ENCODE peak calls at places on chromosomes 3 and 15, in seven cellular contexts. X is stomach, A is IMR-90, B is tibial artery, C is cardiac muscle cell, O is esophagus squamous epithelium, Q is tibial nerve. L is an unnamed sample. For H3K4me1, the result is how much of the 10 kb centered on the place peaks cover.

GRCh38 chr3:29694783-29695182 is 413.9 kb downstream of the RBMS3 start:
- DNase-seq in X (no peak), A (peak), B (no peak), C (peak), O (no peak), Q (no peak), L (no peak)

GRCh38 chr3:161316006-161316689 is 55.2 kb downstream of the SPTSSB start:
- DNase-seq in X (peak), A (no peak), B (no peak), C (no peak), O (no peak), Q (no peak), L (no peak)

GRCh38 chr3:125203731-125204130 is 8.8 kb downstream of the SLC12A8 start:
- DNase-seq in X (no peak), A (no peak), B (no peak), C (no peak), O (no peak), Q (no peak), L (no peak)

GRCh38 chr3:111733856-111734255 is 125.2 kb upstream of the PHLDB2 start:
- DNase-seq in X (no peak), A (no peak), B (no peak), C (no peak), O (no peak), Q (no peak), L (no peak)

GRCh38 chr3:36650271-36650671 is 114.1 kb downstream of the DCLK3 start:
- DNase-seq in X (no peak), A (peak), B (no peak), C (no peak), O (no peak), Q (no peak), L (no peak)

GRCh38 chr3:61438253-61439115 is 122.9 kb upstream of the PTPRG start:
- DNase-seq in X (no peak), A (no peak), B (no peak), C (no peak), O (no peak), Q (no peak), L (no peak)

GRCh38 chr15:51735611-51736010 is 1.8 kb downstream of the LYSMD2 start:
- DNase-seq in X (no peak), A (no peak), B (no peak), C (no peak), O (no peak), Q (no peak), L (no peak)

GRCh38 chr15:25374143-25374542 is 64.7 kb downstream of the UBE3A start:
- DNase-seq in X (no peak), A (no peak), B (no peak), C (no peak), O (no peak), Q (no peak), L (no peak)

GRCh38 chr3:28348286-28348636 is 260 bp upstream of the ZCWPW2 start:
- DNase-seq in X (no peak), A (peak), B (peak), C (no peak), O (peak), Q (no peak), L (no peak)

GRCh38 chr3:180802837-180803236 is 109.6 kb upstream of the FXR1 start:
- DNase-seq in X (no peak), A (peak), B (no peak), C (peak), O (no peak), Q (no peak), L (no peak)

GRCh38 chr3:194876403-194877165 is 190.9 kb downstream of the FAM43A start:
- DNase-seq in X (no peak), A (no peak), B (no peak), C (no peak), O (no peak), Q (no peak), L (no peak)

GRCh38 chr3:117303446-117303845 is 593.9 kb downstream of the TUSC7 start:
- DNase-seq in X (no peak), A (peak), B (no peak), C (no peak), O (no peak), Q (no peak), L (no peak)

GRCh38 chr3:111073186-111073585 is 1.6 kb downstream of the NECTIN3 start:
- DNase-seq in X (no peak), A (peak), B (no peak), C (peak), O (no peak), Q (no peak), L (no peak)

GRCh38 chr15:86756688-86757087 is 677.0 kb downstream of the AGBL1 start:
- DNase-seq in X (no peak), A (no peak), B (no peak), C (no peak), O (no peak), Q (no peak), L (no peak)

GRCh38 chr3:113193298-113193697 is 18.1 kb upstream of the BOC start:
- DNase-seq in X (no peak), A (no peak), B (no peak), C (peak), O (no peak), Q (no peak), L (no peak)

GRCh38 chr3:122484985-122485384 is 29.8 kb downstream of the KPNA1 start:
- DNase-seq in X (peak), A (peak), B (no peak), C (no peak), O (no peak), Q (no peak), L (no peak)

GRCh38 chr3:182962162-182962561 is 18.2 kb downstream of the DCUN1D1 start:
- DNase-seq in X (peak), A (no peak), B (peak), C (no peak), O (no peak), Q (peak), L (no peak)

GRCh38 chr15:48984811-48985352 is 21.2 kb upstream of the SHC4 start:
- DNase-seq in X (no peak), A (peak), B (no peak), C (no peak), O (no peak), Q (no peak), L (no peak)

GRCh38 chr3:66178206-66178605 is 42.6 kb upstream of the SLC25A26 start:
- DNase-seq in X (no peak), A (no peak), B (no peak), C (no peak), O (no peak), Q (no peak), L (no peak)

GRCh38 chr15:41881086-41881485 is 12.8 kb downstream of the SPTBN5 start:
- DNase-seq in X (no peak), A (no peak), B (no peak), C (no peak), O (no peak), Q (no peak), L (no peak)

GRCh38 chr3:78900879-78901278 is 866.9 kb downstream of the ROBO1 start:
- DNase-seq in X (no peak), A (no peak), B (no peak), C (no peak), O (no peak), Q (no peak), L (no peak)

GRCh38 chr3:147730311-147730710 is 321.1 kb downstream of the ZIC1 start:
- DNase-seq in X (no peak), A (no peak), B (no peak), C (peak), O (no peak), Q (no peak), L (no peak)

GRCh38 chr15:34621675-34622074 is 38.2 kb upstream of the GOLGA8B start:
- DNase-seq in X (no peak), A (peak), B (no peak), C (no peak), O (no peak), Q (no peak), L (no peak)

GRCh38 chr3:132626955-132627354 is 29.9 kb downstream of the ACKR4 start:
- DNase-seq in X (no peak), A (no peak), B (no peak), C (no peak), O (no peak), Q (no peak), L (no peak)

GRCh38 chr3:46946416-46946815 is 30.1 kb downstream of the CCDC12 start:
- DNase-seq in X (peak), A (no peak), B (no peak), C (no peak), O (no peak), Q (no peak), L (no peak)

GRCh38 chr3:46948830-46949671 is 27.5 kb downstream of the CCDC12 start:
- DNase-seq in X (peak), A (no peak), B (no peak), C (peak), O (no peak), Q (no peak), L (peak)

GRCh38 chr3:46947981-46948791 is 28.4 kb downstream of the CCDC12 start:
- DNase-seq in X (peak), A (peak), B (no peak), C (no peak), O (no peak), Q (no peak), L (peak)

GRCh38 chr3:46947545-46947899 is 29.0 kb downstream of the CCDC12 start:
- DNase-seq in X (no peak), A (no peak), B (no peak), C (no peak), O (no peak), Q (no peak), L (no peak)

DNA sequence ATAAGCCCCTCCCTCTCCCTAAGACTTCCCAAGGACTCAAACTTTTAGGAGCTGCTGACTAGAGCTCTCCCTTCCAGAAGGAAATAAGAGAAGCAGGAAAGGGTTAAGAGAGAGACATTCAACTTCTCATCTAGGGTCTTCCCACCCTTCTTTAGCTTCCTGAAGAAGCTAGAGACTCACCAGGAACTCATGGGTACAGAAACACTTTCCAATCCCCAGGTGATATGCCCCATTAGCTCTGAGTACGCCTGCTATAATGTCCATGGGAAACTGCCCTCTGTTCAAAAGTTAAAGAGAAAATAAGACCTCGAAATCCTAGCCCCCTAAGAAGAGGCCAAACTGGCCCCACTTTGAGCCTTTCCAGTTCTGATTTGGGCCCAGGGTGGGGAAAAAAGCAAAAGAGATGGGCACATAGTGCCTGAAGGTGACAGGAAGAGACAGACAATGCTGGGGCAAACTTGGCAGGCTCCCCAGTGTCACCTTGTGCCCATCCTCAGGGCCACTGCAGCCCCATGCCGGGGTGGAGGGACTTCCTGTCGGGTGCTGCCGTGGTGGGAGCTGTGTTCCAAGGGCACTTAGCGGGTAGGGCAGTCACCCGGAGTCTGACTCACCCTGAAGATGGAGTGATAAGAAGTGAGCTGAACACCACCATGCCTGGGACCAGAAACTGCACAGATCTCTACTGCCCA is 29.5 kb downstream of the CCDC12 start:
- DNase-seq in X (peak), A (peak), B (no peak), C (no peak), O (no peak), Q (no peak), L (no peak)
- H3K4me1 ChIP-seq in X (half or more), A (under half), B (under half), C (half or more), O (half or more), Q (half or more), L (half or more)

DNA sequence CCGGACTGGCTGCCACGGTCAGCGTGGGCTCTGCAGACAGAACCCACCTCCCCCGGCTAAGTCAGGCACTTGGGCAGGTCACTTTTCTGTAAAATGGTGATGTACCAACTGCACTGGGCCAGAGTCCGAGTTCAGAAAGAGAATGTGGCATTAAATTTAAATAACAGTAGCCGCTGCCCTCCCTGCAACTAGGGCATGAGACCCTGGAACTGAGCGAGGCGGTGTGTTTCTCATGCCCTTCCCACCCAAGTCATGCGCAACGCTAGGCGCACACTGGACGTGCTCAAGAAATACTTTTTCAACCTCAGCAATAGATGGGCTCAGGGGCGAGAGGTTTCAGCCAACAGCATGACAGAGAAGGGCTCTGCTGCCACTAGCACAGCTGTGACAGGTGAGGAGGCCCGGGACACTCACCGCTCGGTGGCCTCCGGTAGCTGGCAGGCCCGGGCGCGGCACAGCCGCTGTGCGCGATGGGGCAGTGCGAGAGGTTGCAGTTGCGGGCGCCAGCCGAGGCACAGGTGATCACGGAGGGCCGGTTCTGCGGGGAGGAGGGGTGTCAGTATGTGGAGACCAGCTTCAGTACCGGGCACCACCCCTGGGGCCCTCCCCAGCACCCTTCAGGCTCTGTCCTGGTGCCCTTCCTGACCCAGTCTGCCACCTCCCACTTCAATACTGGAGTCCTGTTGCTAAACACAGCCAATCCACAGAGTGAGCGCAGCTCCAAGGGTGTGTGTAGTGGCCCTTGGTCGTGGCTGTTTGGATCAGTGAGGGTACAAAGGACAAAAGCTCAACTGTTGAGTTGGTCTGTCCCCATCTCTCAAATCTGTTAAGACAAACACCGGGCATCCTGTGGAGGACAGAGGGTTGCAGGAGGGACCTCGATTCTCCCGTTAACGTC is 84.5 kb downstream of the VGLL4 start:
- DNase-seq in X (no peak), A (no peak), B (no peak), C (no peak), O (no peak), Q (no peak), L (peak)
- TF ChIP-seq CTCF in X (no peak), A (no peak), B (peak), C (no peak), O (no peak), Q (no peak), L (peak)

DNA sequence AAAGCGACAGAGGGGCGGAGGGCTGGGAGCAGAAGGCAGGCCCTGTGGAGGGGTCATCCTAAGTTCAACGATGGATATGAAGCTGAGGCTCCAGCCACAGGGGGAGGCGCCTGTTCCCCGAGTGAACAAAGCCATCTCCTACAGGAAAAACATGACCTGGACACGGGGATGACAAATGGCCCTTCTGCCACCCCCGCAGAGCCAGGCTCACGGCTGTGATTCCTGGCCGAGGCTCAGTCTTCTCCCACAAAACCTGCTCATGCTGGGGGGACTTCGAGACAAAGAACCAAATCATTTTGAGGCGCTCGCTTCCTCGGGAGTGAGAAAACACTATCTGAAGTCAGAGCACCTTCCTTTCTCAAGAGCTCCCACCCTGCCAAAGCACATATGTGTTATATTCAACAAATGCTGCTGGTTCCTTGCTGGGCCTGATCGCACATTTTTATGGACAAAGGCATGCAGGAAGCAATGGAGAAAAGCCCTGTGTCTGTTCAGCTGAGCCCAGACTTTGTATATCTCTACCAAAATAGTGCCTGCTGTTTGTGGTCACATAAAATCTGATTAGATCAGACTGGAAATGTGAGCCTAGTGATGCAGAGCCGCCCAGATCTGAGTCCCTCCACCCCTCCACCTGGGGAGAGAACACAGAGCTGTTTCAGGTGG is 5.6 kb downstream of the RBP1 start:
- DNase-seq in X (no peak), A (peak), B (no peak), C (peak), O (no peak), Q (no peak), L (peak)
- H3K27ac ChIP-seq in X (peak), A (peak), B (peak), C (peak), O (peak), Q (peak), L (peak)

DNA sequence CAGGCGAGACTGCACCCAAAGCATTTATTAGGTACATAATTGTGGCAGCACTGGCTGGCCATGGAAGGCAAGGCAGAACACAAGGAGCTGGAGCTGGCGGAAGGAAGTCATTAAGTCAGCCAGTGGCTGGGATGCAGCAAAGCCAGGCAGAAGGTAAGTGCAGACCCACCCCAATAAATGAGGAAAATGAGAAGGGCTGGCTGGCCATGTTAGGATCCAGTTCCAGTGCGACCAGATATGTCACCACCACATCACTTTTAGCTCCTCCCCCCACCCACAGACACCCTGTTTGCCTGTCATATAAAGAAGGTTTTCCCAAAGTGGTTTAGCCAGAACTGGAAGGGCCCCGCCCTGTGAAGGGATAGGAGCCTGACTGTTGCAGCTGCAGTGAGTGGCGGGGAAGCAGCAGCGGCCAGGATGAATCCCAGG is at the start of gene FURIN:
- DNase-seq in X (no peak), A (no peak), B (no peak), C (no peak), O (no peak), Q (no peak), L (no peak)
- H3K4me1 ChIP-seq in X (under half), A (under half), B (under half), C (under half), O (half or more), Q (under half), L (half or more)

GRCh38 chr3:82643948-82644347 is 882.5 kb upstream of the GBE1 start:
- DNase-seq in X (no peak), A (no peak), B (no peak), C (peak), O (no peak), Q (no peak), L (no peak)
- TF ChIP-seq CTCF in X (no peak), A (no peak), B (no peak), C (no peak), O (no peak), Q (no peak), L (no peak)

DNA sequence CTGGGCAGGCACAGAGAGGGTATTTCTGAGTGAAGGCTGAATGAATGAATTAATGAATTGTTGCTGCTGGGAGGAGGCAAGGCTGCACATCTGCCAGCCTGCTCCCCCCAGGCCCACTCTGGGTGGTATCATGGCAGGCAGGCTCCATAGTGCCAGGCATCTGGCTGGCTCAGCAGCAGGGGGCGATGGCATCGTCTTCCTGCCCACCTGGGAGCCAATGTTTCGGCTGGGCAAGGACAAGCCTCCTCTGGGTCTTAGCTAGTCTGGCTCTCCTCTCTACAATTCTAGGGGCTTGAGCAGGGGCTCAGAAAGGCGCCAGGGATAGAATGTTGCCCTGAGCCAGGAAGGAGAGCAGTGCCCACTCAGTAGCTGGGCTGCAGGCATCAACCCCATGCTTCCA is 1.7 kb upstream of the TLR9 start:
- DNase-seq in X (no peak), A (no peak), B (no peak), C (no peak), O (no peak), Q (no peak), L (no peak)
- H3K27ac ChIP-seq in X (no peak), A (no peak), B (no peak), C (no peak), O (no peak), Q (no peak), L (no peak)

GRCh38 chr15:67781907-67782559 is 43.3 kb upstream of the SKOR1 start:
- DNase-seq in X (no peak), A (no peak), B (no peak), C (no peak), O (no peak), Q (no peak), L (no peak)
- H3K4me1 ChIP-seq in X (under half), A (under half), B (under half), C (under half), O (under half), Q (under half), L (under half)

DNA sequence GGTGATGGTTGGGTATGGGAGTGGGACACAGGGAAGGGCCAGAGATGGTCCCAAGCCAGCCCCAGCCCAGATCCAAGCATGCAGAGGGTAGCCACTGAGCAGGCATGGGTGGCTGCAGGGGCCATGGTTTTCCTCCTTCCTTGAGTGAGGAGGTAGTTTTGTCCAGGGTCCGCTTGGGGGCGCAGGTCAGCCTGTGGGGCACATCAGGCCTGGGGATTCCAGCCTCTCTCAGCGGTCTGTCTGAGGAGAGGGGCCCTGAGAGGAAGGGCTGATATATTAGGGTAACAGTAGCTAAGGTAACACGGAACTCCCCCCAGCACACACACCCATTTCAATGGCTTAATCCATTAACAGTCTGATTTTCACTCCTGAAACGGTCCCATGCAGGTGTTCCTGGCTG is 22.7 kb upstream of the LCTL start:
- DNase-seq in X (no peak), A (no peak), B (no peak), C (peak), O (no peak), Q (no peak), L (no peak)
- TF ChIP-seq CTCF in X (no peak), A (peak), B (no peak), C (peak), O (peak), Q (no peak), L (no peak)

DNA sequence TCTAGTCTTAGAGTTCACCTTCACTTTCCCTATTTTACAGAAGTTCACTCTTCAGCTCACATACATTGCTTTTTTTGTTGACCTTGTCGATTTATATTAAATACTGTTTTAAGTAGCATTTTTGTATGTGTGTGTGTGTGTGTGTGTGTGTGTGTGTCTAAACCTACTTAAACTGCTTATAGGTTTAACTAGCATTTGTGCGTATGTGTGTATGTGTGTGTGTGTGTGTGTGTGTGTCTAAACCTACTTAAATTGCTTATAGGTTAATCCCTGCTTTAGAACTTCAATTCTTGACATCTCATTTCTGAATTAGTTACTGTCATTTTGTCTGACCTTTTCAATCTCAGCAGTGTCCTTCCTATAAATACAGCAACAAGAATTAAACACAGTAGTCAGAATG is 254.8 kb upstream of the EPHA3 start:
- DNase-seq in X (no peak), A (no peak), B (no peak), C (no peak), O (no peak), Q (no peak), L (no peak)
- H3K27ac ChIP-seq in X (no peak), A (no peak), B (no peak), C (no peak), O (no peak), Q (no peak), L (no peak)

L was measured in left ventricle myocardium inferior.